ENCODE peak calls at places on chromosome 21, in eight cellular contexts. T is mucosa of descending colon; K is transverse colon; M is mesendoderm; A is CD8-positive, alpha-beta T cell; E is lower lobe of right lung; Z is colonic mucosa; N is upper lobe of right lung. Y is an unnamed sample. For H3K4me1, the result is how much of the 10 kb centered on the place peaks cover.

GRCh38 chr21:36209626-36210171 is 53.1 kb downstream of the DOP1B start:
- DNase-seq in T (peak), K (peak), M (peak), A (peak), E (peak), Z (peak), N (no peak), Y (peak)

GRCh38 chr21:35223480-35224156 is 174.5 kb upstream of the RUNX1 start:
- DNase-seq in T (no peak), K (no peak), M (no peak), A (no peak), E (no peak), Z (no peak), N (no peak), Y (no peak)

GRCh38 chr21:17089121-17089520 is 423.7 kb upstream of the CXADR start:
- DNase-seq in T (no peak), K (no peak), M (no peak), A (no peak), E (no peak), Z (no peak), N (no peak), Y (no peak)

GRCh38 chr21:43701936-43702784 is 16.8 kb upstream of the PDXK start:
- DNase-seq in T (no peak), K (no peak), M (no peak), A (no peak), E (peak), Z (no peak), N (no peak), Y (no peak)

GRCh38 chr21:18000961-18001522 is 181.9 kb upstream of the C21orf91 start:
- DNase-seq in T (no peak), K (no peak), M (no peak), A (no peak), E (no peak), Z (no peak), N (no peak), Y (no peak)

GRCh38 chr21:35779690-35780570 is 280.4 kb downstream of the SETD4 start:
- DNase-seq in T (no peak), K (no peak), M (no peak), A (no peak), E (no peak), Z (no peak), N (no peak), Y (no peak)

GRCh38 chr21:20902511-20902910 is 95.7 kb upstream of the NCAM2 start:
- DNase-seq in T (no peak), K (no peak), M (no peak), A (no peak), E (no peak), Z (no peak), N (no peak), Y (no peak)

GRCh38 chr21:41778974-41779600 is 12.2 kb upstream of the RIPK4 start:
- DNase-seq in T (peak), K (peak), M (peak), A (no peak), E (no peak), Z (peak), N (peak), Y (no peak)

GRCh38 chr21:22288885-22289509 is 1290.8 kb downstream of the NCAM2 start:
- DNase-seq in T (no peak), K (no peak), M (no peak), A (no peak), E (no peak), Z (no peak), N (no peak), Y (no peak)

GRCh38 chr21:42578761-42579415 is 65.2 kb downstream of the SLC37A1 start:
- DNase-seq in T (no peak), K (peak), M (no peak), A (no peak), E (peak), Z (no peak), N (peak), Y (peak)

GRCh38 chr21:30194701-30195299 is 21.1 kb downstream of the CLDN8 start:
- DNase-seq in T (peak), K (no peak), M (peak), A (no peak), E (no peak), Z (peak), N (no peak), Y (no peak)

GRCh38 chr21:32256873-32257620 is 21.8 kb downstream of the MIS18A start:
- DNase-seq in T (peak), K (peak), M (peak), A (no peak), E (no peak), Z (peak), N (peak), Y (no peak)

GRCh38 chr21:32253215-32253641 is 25.6 kb downstream of the MIS18A start:
- DNase-seq in T (no peak), K (no peak), M (no peak), A (no peak), E (no peak), Z (no peak), N (no peak), Y (no peak)

GRCh38 chr21:32257952-32258785 is 20.7 kb downstream of the MIS18A start:
- DNase-seq in T (peak), K (peak), M (peak), A (no peak), E (peak), Z (peak), N (no peak), Y (no peak)

GRCh38 chr21:32260130-32260529 is 18.7 kb downstream of the MIS18A start:
- DNase-seq in T (no peak), K (no peak), M (no peak), A (no peak), E (no peak), Z (no peak), N (no peak), Y (no peak)

GRCh38 chr21:32256226-32256625 is 22.6 kb downstream of the MIS18A start:
- DNase-seq in T (no peak), K (no peak), M (no peak), A (no peak), E (no peak), Z (no peak), N (no peak), Y (no peak)
- H3K4me3 ChIP-seq in T (no peak), K (no peak), M (no peak), A (no peak), E (no peak), Z (no peak), N (no peak), Y (no peak)

GRCh38 chr21:33369586-33369985 is 33.6 kb upstream of the IFNGR2 start:
- DNase-seq in T (no peak), K (peak), M (no peak), A (no peak), E (no peak), Z (no peak), N (peak), Y (no peak)
- H3K4me1 ChIP-seq in T (under half), K (under half), M (under half), A (under half), E (under half), Z (under half), N (under half), Y (under half)

GRCh38 chr21:45403825-45404725 is 890 bp upstream of the COL18A1 start:
- DNase-seq in T (peak), K (peak), M (peak), A (no peak), E (peak), Z (no peak), N (no peak), Y (no peak)
- H3K4me3 ChIP-seq in T (no peak), K (peak), M (peak), A (peak), E (peak), Z (peak), N (peak), Y (peak)

GRCh38 chr21:38261851-38262250 is 5.1 kb downstream of the KCNJ15 start:
- DNase-seq in T (no peak), K (no peak), M (no peak), A (no peak), E (no peak), Z (no peak), N (no peak), Y (no peak)
- H3K4me1 ChIP-seq in T (under half), K (under half), M (under half), A (under half), E (under half), Z (under half), N (under half), Y (under half)

DNA sequence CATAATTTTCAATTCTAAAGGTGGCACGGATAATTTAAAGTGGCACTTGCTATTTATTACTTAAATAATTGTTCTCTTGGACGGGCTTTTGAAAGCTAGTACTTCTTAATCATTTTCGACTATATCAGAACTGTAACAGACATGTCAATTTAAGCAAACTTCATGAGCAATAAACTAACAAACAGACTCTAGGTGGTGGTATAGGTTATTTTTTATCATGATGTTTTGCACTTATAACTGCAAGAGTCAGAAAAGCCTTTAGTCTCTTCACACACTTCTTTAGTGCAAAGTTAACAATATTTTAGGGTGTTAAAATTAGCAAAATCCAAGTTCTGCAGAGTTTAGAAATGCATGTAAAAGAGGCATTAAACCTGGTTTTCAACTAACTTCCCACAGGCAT is 2.2 kb downstream of the NRIP1 start:
- DNase-seq in T (no peak), K (no peak), M (no peak), A (no peak), E (no peak), Z (no peak), N (no peak), Y (no peak)
- H3K4me3 ChIP-seq in T (no peak), K (peak), M (no peak), A (peak), E (peak), Z (peak), N (peak), Y (peak)

DNA sequence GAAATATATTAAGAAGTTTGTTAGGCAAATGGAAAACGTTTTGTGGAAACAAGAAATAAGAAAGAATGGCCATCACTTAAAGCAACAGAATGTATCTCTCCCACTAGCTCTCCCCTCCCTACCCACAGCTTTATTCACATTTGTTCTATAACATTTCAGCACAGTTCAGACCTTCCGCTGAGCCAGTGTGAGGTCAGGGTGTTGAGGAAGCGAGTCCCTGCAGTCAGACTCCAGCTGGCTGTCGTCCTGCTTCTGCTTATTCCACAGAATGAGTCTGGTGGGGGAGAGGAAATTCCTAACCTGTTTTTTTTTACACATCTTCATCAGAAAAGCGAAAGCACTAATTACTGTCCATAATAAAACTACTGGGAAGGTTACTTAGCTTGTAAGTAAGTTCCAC is 39.1 kb downstream of the MRPL39 start:
- DNase-seq in T (peak), K (peak), M (peak), A (no peak), E (peak), Z (peak), N (no peak), Y (peak)
- H3K4me1 ChIP-seq in T (under half), K (under half), M (under half), A (under half), E (under half), Z (under half), N (under half), Y (under half)